ENCODE peak calls at places on chromosomes 5 and 9, in four cellular contexts. Y, A, M and H are unnamed samples.

GRCh38 chr9:93189369-93190132 is 5.6 kb downstream of the WNK2 start:
- DNase-seq in Y (no peak), A (no peak), M (no peak), H (no peak)

GRCh38 chr5:1948111-1948510 is 65.4 kb upstream of the IRX4 start:
- DNase-seq in Y (no peak), A (no peak), M (no peak), H (no peak)

GRCh38 chr9:137354845-137355420 is 52.9 kb upstream of the NRARP start:
- DNase-seq in Y (no peak), A (peak; percentile 53), M (no peak), H (no peak)

GRCh38 chr9:133691659-133692363 is 46.3 kb downstream of the SARDH start:
- DNase-seq in Y (no peak), A (no peak), M (no peak), H (no peak)

GRCh38 chr9:87714819-87715218 is 11.1 kb upstream of the CTSL start:
- DNase-seq in Y (peak; percentile 94), A (no peak), M (peak; percentile 16), H (peak; percentile 93)

GRCh38 chr5:61178702-61179101 is 16.4 kb upstream of the SMIM15 start:
- DNase-seq in Y (no peak), A (no peak), M (no peak), H (no peak)

GRCh38 chr9:6121707-6122106 is 93.9 kb upstream of the IL33 start:
- DNase-seq in Y (peak; percentile 33), A (no peak), M (no peak), H (no peak)

GRCh38 chr5:14665949-14666741 is 1.6 kb downstream of the OTULIN start:
- DNase-seq in Y (no peak), A (peak; percentile 64), M (no peak), H (no peak)

GRCh38 chr9:72315089-72315509 is 49.9 kb downstream of the ZFAND5 start:
- DNase-seq in Y (peak; percentile 85), A (peak; percentile 72), M (peak; percentile 31), H (peak; percentile 80)

GRCh38 chr9:17216011-17216410 is 81.2 kb downstream of the CNTLN start:
- DNase-seq in Y (no peak), A (no peak), M (no peak), H (no peak)

GRCh38 chr9:90107021-90107771 is 502.4 kb downstream of the GADD45G start:
- DNase-seq in Y (no peak), A (no peak), M (peak; percentile 11), H (peak; percentile 17)

GRCh38 chr5:139764250-139764791 is 31.3 kb upstream of the PSD2 start:
- DNase-seq in Y (peak; percentile 38), A (no peak), M (no peak), H (no peak)

GRCh38 chr9:120289990-120290925 is 289.7 kb downstream of the CDK5RAP2 start:
- DNase-seq in Y (peak; percentile 22), A (no peak), M (no peak), H (no peak)

GRCh38 chr9:107707419-107707837 is 217.9 kb upstream of the KLF4 start:
- DNase-seq in Y (peak; percentile 96), A (no peak), M (peak; percentile 99), H (peak; percentile 96)

GRCh38 chr5:143734381-143734780 is 77.6 kb upstream of the HMHB1 start:
- DNase-seq in Y (no peak), A (no peak), M (no peak), H (no peak)

GRCh38 chr9:136501686-136502085 is 18.8 kb upstream of the SEC16A start:
- DNase-seq in Y (no peak), A (no peak), M (no peak), H (no peak)

GRCh38 chr9:101376117-101376866 is 8.5 kb downstream of the BAAT start:
- DNase-seq in Y (peak; percentile 71), A (no peak), M (peak; percentile 52), H (peak; percentile 88)

GRCh38 chr5:59367791-59368394 is 525.6 kb downstream of the PDE4D start:
- DNase-seq in Y (peak; percentile 84), A (no peak), M (peak; percentile 52), H (peak; percentile 61)

GRCh38 chr9:69820955-69821788 is 555 bp downstream of the CFAP95 start:
- DNase-seq in Y (no peak), A (no peak), M (no peak), H (no peak)
- H3K4me3 ChIP-seq in Y (no peak overlapping the region), A (no peak overlapping the region), M (no peak overlapping the region), H (no peak overlapping the region)

GRCh38 chr9:95116820-95117204 is 200.7 kb downstream of the FANCC start:
- DNase-seq in Y (peak; percentile 39), A (no peak), M (no peak), H (no peak)
- H3K4me3 ChIP-seq in Y (no peak overlapping the region), A (no peak overlapping the region), M (no peak overlapping the region), H (no peak overlapping the region)

DNA sequence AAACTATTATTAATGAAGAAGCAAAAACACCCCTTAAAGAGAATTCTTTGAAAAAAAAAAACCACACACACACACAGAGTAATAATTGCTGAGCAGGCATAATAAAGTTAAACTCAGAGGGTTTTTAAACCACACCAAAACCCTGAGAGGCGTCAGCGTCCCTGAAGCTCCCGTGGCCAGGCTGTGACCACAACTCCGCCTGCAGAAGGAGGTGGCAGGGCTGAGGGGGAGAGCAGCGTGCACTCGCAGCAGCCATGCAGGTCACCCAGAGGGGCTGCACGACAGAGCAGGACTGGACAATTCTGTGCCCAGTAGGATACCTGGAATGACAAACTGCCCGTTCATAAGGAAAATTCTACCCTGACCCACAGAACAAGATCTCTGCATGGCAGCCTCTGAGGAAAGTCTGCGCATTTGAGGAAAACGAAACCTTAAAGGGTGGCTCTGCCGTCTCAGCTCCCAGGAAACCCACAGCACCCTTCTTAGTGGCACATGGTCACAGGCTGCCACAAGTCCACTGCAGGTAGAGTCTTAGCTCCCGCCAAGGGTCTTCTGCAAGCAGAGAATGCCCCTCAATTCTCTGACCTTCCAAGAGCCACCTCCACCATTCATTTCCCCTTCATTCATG is 44.0 kb downstream of the ROR2 start:
- DNase-seq in Y (no peak), A (no peak), M (no peak), H (no peak)
- H3K4me3 ChIP-seq in Y (peak overlapping the region; percentile 1), A (peak overlapping the region; percentile 47), M (no peak overlapping the region), H (peak overlapping the region; percentile 9)

GRCh38 chr5:72550595-72550994 is 43.4 kb upstream of the ZNF366 start:
- DNase-seq in Y (no peak), A (no peak), M (no peak), H (no peak)

GRCh38 chr5:72554897-72555296 is 47.7 kb upstream of the ZNF366 start:
- DNase-seq in Y (no peak), A (no peak), M (no peak), H (no peak)

GRCh38 chr5:72555871-72556270 is 48.7 kb upstream of the ZNF366 start:
- DNase-seq in Y (peak; percentile 45), A (no peak), M (no peak), H (no peak)

GRCh38 chr5:72556351-72557146 is 49.3 kb upstream of the ZNF366 start:
- DNase-seq in Y (peak; percentile 90), A (peak; percentile 87), M (peak; percentile 61), H (peak; percentile 67)

GRCh38 chr5:72552041-72552557 is 44.9 kb upstream of the ZNF366 start:
- DNase-seq in Y (peak; percentile 97), A (no peak), M (peak; percentile 95), H (peak; percentile 89)
- H3K4me3 ChIP-seq in Y (no peak overlapping the region), A (no peak overlapping the region), M (no peak overlapping the region), H (no peak overlapping the region)

DNA sequence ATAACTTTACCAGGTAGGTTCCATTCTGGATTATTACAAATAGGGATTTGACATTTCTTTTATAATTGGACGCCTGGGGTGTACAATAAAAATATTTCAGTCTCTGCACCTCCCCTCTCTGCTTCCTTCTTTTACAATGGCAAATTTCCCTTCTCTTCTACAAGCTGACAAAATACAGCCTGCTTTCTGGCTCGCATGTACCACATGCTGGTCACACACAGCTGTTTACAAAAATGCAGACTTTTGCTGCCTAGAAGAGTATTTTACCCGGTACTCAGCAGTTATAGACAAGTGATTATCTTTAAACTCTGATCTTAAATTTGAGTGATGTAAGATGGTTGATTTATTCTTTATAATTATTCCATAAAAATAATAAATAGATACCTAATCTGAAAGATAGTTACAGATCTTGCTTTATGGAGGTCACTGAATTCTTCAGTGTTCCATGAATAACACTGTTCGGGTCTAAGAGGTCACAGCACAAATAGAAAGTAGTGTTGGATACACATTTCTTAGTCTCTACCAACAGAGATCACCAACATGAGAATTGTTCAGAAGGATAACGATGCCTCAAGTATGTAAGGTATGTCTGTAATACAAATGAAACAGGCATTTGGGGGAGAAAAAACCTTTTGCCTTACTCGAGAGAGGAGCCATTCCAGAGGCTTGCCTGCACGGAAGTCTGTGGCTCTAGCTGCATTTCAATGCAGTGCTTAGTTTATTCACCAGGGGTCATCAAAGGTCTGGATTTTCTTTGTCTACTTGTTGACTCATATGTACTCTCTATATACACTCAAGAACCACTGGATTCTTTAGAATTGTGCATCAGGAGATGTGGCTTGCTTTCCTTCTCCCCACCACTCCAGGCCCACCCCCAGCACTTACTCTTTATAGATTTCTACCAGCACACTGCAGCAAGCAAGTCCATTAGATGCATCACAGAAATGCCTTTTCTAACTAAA is 206.6 kb upstream of the RFX3 start:
- DNase-seq in Y (peak; percentile 90), A (no peak), M (peak; percentile 85), H (peak; percentile 89)
- H3K4me3 ChIP-seq in Y (no peak overlapping the region), A (peak overlapping the region; percentile 24), M (no peak overlapping the region), H (peak overlapping the region; percentile 43)

GRCh38 chr5:88660947-88661869 is 221.8 kb downstream of the MEF2C start:
- DNase-seq in Y (peak; percentile 74), A (peak; percentile 67), M (no peak), H (peak; percentile 60)

GRCh38 chr5:88661870-88662207 is 221.1 kb downstream of the MEF2C start:
- DNase-seq in Y (no peak), A (no peak), M (no peak), H (no peak)

GRCh38 chr5:88658005-88658404 is 225.0 kb downstream of the MEF2C start:
- DNase-seq in Y (no peak), A (no peak), M (no peak), H (no peak)

GRCh38 chr5:88659529-88660325 is 223.3 kb downstream of the MEF2C start:
- DNase-seq in Y (no peak), A (no peak), M (no peak), H (no peak)

DNA sequence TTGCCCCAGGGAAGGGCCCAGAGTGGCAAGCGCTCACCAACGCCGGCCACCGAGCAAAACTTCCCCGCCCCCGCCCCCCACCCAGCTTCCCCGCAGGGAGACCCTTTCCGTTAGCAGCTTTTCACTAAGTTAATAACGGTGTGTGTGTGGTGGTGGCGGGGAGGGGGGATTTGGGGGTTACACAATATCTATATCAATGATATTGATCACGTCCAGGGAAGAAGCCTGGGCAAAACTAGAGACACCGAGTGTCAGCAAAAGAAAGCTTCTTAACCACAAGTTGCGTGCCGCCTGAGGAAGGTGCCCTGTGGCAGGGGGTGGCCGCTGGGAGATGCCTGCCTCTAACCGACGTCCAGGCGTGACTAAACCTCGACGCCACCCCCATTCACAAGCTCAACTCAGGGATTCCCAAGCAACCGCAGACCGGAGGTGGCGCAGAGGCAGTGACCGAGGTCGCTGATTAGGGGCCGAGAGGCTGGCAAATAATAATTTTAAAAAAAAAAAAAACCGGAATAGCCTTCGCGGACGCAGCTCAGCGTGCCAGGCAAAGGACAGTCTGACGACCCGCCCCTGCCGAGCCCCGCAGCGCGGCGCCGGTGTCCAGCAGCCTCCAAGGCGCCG is 222.5 kb downstream of the MEF2C start:
- DNase-seq in Y (peak; percentile 27), A (no peak), M (no peak), H (no peak)
- H3K4me3 ChIP-seq in Y (peak overlapping the region; percentile 35), A (peak overlapping the region; percentile 31), M (peak overlapping the region; percentile 28), H (peak overlapping the region; percentile 54)